ENCODE peak calls at places on chromosomes 5 and 9, in nine cellular contexts. One of them, this sample, is unnamed.
A peak's percentile ranks its signal among the peaks of the same experiment; 100 is the strongest.

GRCh38 chr9:89528540-89528939 is 30.6 kb upstream of the SEMA4D start:
- DNase-seq in PC-3: peak; percentile 51
- DNase-seq in GM12864: no peak
- DNase-seq in Jurkat, Clone E6-1: no peak
- DNase-seq in spleen: no peak
- DNase-seq in lung: no peak
- DNase-seq in epithelial cell of esophagus: peak; percentile 25
- DNase-seq in testis: no peak
- DNase-seq in breast epithelium: no peak
- DNase-seq in this sample: no peak

GRCh38 chr9:33506626-33507370 is 17.3 kb upstream of the ANKRD18B start:
- DNase-seq in breast epithelium: no peak
- DNase-seq in GM12864: no peak
- DNase-seq in PC-3: peak; percentile 72
- DNase-seq in Jurkat, Clone E6-1: no peak
- DNase-seq in lung: peak; percentile 33
- DNase-seq in spleen: no peak
- DNase-seq in testis: peak; percentile 67
- DNase-seq in epithelial cell of esophagus: peak; percentile 87
- DNase-seq in this sample: no peak

GRCh38 chr9:108551030-108551964 is 304.5 kb downstream of the ACTL7B start:
- DNase-seq in Jurkat, Clone E6-1: no peak
- DNase-seq in spleen: no peak
- DNase-seq in testis: no peak
- DNase-seq in epithelial cell of esophagus: peak; percentile 99
- DNase-seq in PC-3: peak; percentile 91
- DNase-seq in breast epithelium: no peak
- DNase-seq in lung: no peak
- DNase-seq in GM12864: no peak
- DNase-seq in this sample: peak; percentile 50

GRCh38 chr9:127567119-127567897 is 44.8 kb upstream of the STXBP1 start:
- DNase-seq in epithelial cell of esophagus: no peak
- DNase-seq in PC-3: peak; percentile 46
- DNase-seq in spleen: no peak
- DNase-seq in GM12864: no peak
- DNase-seq in breast epithelium: peak; percentile 64
- DNase-seq in lung: peak; percentile 76
- DNase-seq in testis: peak; percentile 66
- DNase-seq in Jurkat, Clone E6-1: no peak
- DNase-seq in this sample: no peak

GRCh38 chr9:72480931-72481330 is 40.5 kb upstream of the TMC1 start:
- DNase-seq in lung: no peak
- DNase-seq in PC-3: peak; percentile 51
- DNase-seq in GM12864: no peak
- DNase-seq in spleen: no peak
- DNase-seq in testis: no peak
- DNase-seq in breast epithelium: no peak
- DNase-seq in epithelial cell of esophagus: no peak
- DNase-seq in Jurkat, Clone E6-1: no peak
- DNase-seq in this sample: no peak

GRCh38 chr9:124139001-124139400 is 118.7 kb upstream of the NEK6 start:
- DNase-seq in PC-3: no peak
- DNase-seq in lung: no peak
- DNase-seq in epithelial cell of esophagus: no peak
- DNase-seq in breast epithelium: no peak
- DNase-seq in GM12864: no peak
- DNase-seq in testis: no peak
- DNase-seq in spleen: no peak
- DNase-seq in Jurkat, Clone E6-1: no peak
- DNase-seq in this sample: no peak

GRCh38 chr9:93662952-93663572 is 86.7 kb downstream of the PHF2 start:
- DNase-seq in epithelial cell of esophagus: no peak
- DNase-seq in lung: no peak
- DNase-seq in PC-3: no peak
- DNase-seq in testis: no peak
- DNase-seq in spleen: no peak
- DNase-seq in GM12864: no peak
- DNase-seq in Jurkat, Clone E6-1: no peak
- DNase-seq in breast epithelium: no peak
- DNase-seq in this sample: no peak

GRCh38 chr9:87812375-87813118 is 70.1 kb upstream of the SPATA31E1 start:
- DNase-seq in spleen: no peak
- DNase-seq in GM12864: no peak
- DNase-seq in testis: peak; percentile 29
- DNase-seq in PC-3: peak; percentile 49
- DNase-seq in breast epithelium: no peak
- DNase-seq in epithelial cell of esophagus: peak; percentile 62
- DNase-seq in lung: no peak
- DNase-seq in Jurkat, Clone E6-1: no peak
- DNase-seq in this sample: peak; percentile 56

DNA sequence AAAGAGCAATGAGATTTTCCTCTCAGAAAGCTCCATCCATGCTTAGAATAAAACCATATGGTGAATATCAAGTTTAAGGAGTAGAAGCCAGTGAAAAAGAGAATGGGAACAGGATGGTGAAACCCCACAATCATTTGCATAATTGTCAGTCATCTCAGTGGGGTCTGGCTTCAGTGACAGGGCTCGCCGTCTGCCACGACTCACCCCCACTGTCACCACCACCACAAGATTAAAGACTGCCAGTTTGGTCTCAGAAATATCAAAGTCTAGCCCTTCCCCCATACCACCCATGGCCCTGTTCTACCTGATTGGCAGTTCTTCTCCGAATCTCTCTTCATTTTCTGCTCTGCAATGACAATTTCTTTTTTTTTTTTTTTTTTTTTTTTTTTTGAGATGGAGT is 159.8 kb downstream of the GOLPH3 start:
- DNase-seq in Jurkat, Clone E6-1: no peak
- DNase-seq in spleen: no peak
- DNase-seq in epithelial cell of esophagus: no peak
- DNase-seq in testis: no peak
- DNase-seq in GM12864: no peak
- DNase-seq in PC-3: no peak
- DNase-seq in breast epithelium: no peak
- DNase-seq in lung: no peak
- DNase-seq in this sample: no peak
- H3K4me3 ChIP-seq in Jurkat, Clone E6-1: no peak overlapping the region
- H3K4me3 ChIP-seq in spleen: no peak overlapping the region
- H3K4me3 ChIP-seq in epithelial cell of esophagus: no peak overlapping the region
- H3K4me3 ChIP-seq in testis: no peak overlapping the region
- H3K4me3 ChIP-seq in GM12864: no peak overlapping the region
- H3K4me3 ChIP-seq in PC-3: no peak overlapping the region
- H3K4me3 ChIP-seq in breast epithelium: no peak overlapping the region
- H3K4me3 ChIP-seq in lung: no peak overlapping the region
- H3K4me3 ChIP-seq in this sample: no peak overlapping the region

GRCh38 chr9:137168575-137168906 is 1.3 kb downstream of the LRRC26 start:
- DNase-seq in PC-3: no peak
- DNase-seq in testis: no peak
- DNase-seq in lung: no peak
- DNase-seq in breast epithelium: no peak
- DNase-seq in epithelial cell of esophagus: no peak
- DNase-seq in GM12864: no peak
- DNase-seq in spleen: no peak
- DNase-seq in Jurkat, Clone E6-1: no peak
- DNase-seq in this sample: no peak

GRCh38 chr9:137166242-137167112 is 3.4 kb downstream of the LRRC26 start:
- DNase-seq in GM12864: no peak
- DNase-seq in epithelial cell of esophagus: no peak
- DNase-seq in lung: no peak
- DNase-seq in breast epithelium: no peak
- DNase-seq in Jurkat, Clone E6-1: no peak
- DNase-seq in spleen: no peak
- DNase-seq in PC-3: no peak
- DNase-seq in testis: no peak
- DNase-seq in this sample: no peak

GRCh38 chr9:137168907-137169763 is 716 bp downstream of the LRRC26 start:
- DNase-seq in PC-3: peak; percentile 69
- DNase-seq in epithelial cell of esophagus: peak; percentile 70
- DNase-seq in testis: peak; percentile 58
- DNase-seq in spleen: no peak
- DNase-seq in Jurkat, Clone E6-1: no peak
- DNase-seq in GM12864: no peak
- DNase-seq in breast epithelium: no peak
- DNase-seq in lung: no peak
- DNase-seq in this sample: peak; percentile 66

GRCh38 chr9:137167113-137167751 is 2.6 kb downstream of the LRRC26 start:
- DNase-seq in spleen: no peak
- DNase-seq in Jurkat, Clone E6-1: no peak
- DNase-seq in GM12864: no peak
- DNase-seq in PC-3: no peak
- DNase-seq in epithelial cell of esophagus: no peak
- DNase-seq in lung: no peak
- DNase-seq in testis: no peak
- DNase-seq in breast epithelium: no peak
- DNase-seq in this sample: no peak

DNA sequence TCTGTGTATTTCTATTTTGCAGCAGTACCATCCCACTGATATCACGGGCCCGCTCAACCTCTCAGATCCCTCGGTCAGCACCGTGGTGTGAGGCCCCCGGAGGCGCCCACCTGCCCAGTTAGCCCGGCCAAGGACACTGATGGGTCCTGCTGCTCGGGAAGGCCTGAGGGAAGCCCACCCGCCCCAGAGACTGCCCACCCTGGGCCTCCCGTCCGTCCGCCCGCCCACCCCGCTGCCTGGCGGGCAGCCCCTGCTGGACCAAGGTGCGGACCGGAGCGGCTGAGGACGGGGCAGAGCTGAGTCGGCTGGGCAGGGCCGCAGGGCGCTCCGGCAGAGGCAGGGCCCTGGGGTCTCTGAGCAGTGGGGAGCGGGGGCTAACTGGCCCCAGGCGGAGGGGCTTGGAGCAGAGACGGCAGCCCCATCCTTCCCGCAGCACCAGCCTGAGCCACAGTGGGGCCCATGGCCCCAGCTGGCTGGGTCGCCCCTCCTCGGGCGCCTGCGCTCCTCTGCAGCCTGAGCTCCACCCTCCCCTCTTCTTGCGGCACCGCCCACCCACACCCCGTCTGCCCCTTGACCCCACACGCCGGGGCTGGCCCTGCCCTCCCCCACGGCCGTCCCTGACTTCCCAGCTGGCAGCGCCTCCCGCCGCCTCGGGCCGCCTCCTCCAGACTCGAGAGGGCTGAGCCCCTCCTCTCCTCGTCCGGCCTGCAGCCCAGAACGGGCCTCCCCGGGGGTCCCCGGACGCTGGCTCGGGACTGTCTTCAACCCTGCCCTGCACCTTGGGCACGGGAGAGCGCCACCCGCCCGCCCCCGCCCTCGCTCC is 1.9 kb downstream of the LRRC26 start:
- DNase-seq in spleen: no peak
- DNase-seq in PC-3: no peak
- DNase-seq in testis: no peak
- DNase-seq in GM12864: no peak
- DNase-seq in epithelial cell of esophagus: no peak
- DNase-seq in Jurkat, Clone E6-1: no peak
- DNase-seq in lung: no peak
- DNase-seq in breast epithelium: no peak
- DNase-seq in this sample: no peak
- H3K4me3 ChIP-seq in spleen: no peak overlapping the region
- H3K4me3 ChIP-seq in PC-3: peak overlapping the region; percentile 48
- H3K4me3 ChIP-seq in testis: peak overlapping the region; percentile 26
- H3K4me3 ChIP-seq in GM12864: peak overlapping the region; percentile 8
- H3K4me3 ChIP-seq in epithelial cell of esophagus: no peak overlapping the region
- H3K4me3 ChIP-seq in Jurkat, Clone E6-1: no peak overlapping the region
- H3K4me3 ChIP-seq in lung: no peak overlapping the region
- H3K4me3 ChIP-seq in breast epithelium: peak overlapping the region; percentile 52
- H3K4me3 ChIP-seq in this sample: no peak overlapping the region

DNA sequence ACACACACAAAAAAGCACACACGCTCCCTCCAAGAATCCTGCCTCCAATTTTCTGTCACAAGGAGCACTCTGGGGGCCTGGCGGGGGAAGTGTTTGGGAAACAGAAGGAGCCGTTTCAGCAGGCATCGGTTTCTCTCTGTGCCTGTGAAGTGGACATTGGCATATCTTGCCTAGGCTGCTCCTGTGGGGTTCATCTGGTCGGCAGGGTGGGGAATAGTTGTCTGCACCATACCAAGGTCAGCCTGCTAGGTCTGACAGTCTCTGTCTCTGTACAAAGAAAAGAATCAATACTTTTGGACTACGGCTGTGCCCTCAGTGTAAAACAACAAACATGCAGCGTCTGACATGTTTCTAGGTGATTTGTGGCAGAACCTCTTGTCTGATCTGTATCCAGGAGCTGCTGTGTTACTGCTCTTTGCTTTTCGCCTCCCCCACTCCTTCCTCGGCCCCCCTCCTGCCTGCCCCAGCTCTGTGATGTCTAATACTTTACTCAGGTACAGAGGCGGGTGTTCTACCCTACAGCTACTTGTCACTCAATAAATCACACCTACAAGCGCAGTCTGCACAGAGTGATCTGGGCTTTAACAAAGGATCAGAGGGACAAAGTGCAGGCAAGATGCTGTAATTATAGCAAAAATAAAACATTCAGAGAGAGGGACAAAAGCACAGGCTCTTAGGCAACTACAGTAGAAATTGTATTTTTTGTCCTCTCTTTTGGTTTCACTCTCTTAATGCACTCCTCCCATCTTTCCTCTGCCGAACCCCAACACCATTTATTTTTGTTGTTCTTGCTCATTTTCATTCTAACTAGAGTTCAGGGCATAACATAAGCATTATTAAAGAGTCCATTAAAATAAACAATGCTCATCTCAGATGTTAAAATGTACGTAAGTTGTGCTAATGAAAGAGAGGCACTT is 216.7 kb downstream of the BNC2 start:
- DNase-seq in lung: no peak
- DNase-seq in epithelial cell of esophagus: no peak
- DNase-seq in testis: no peak
- DNase-seq in GM12864: no peak
- DNase-seq in PC-3: no peak
- DNase-seq in Jurkat, Clone E6-1: no peak
- DNase-seq in spleen: no peak
- DNase-seq in breast epithelium: no peak
- DNase-seq in this sample: no peak
- H3K4me3 ChIP-seq in lung: no peak overlapping the region
- H3K4me3 ChIP-seq in epithelial cell of esophagus: no peak overlapping the region
- H3K4me3 ChIP-seq in testis: no peak overlapping the region
- H3K4me3 ChIP-seq in GM12864: no peak overlapping the region
- H3K4me3 ChIP-seq in PC-3: no peak overlapping the region
- H3K4me3 ChIP-seq in Jurkat, Clone E6-1: no peak overlapping the region
- H3K4me3 ChIP-seq in spleen: no peak overlapping the region
- H3K4me3 ChIP-seq in breast epithelium: no peak overlapping the region
- H3K4me3 ChIP-seq in this sample: no peak overlapping the region

DNA sequence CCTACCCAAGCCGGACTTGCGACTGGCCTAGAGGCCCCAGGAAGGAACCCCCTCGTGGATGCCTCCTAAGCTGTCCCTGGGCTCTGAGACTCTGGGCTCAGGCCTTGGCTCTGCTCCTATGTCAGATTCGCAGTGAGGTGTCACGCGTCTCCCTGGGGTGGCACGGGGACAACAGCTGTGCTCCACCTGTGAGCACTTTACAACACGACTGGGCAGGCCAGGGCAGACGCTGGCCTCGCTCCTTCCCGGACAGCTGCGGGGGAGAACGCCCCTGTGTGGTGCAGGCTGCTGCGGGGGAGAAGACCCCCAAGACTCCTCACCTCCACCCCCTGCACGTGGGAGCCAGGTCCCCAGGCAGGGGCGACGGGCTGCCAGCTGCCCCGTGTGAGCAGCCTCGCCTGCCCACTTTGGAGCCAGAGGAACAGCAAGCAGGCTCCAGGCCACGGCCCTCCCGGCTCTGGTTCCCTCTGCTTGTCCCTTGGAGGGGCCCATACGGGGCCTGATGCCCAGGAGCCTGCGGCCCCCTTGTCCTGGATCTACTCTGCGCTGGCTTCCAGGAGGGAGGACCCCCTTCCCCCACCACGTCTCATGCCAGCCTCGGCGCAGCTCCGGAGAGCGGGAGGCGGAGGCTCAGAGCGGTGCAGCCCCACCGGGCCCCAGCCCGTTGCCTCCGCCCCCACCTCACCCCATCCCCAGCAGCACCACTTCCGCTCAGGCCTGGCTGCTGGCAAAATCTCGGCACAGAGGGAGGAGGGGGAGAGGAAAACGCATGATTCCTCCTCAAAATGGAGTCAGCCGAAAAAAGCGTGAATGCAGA is 36.0 kb downstream of the SARDH start:
- DNase-seq in PC-3: no peak
- DNase-seq in lung: no peak
- DNase-seq in GM12864: no peak
- DNase-seq in spleen: peak; percentile 86
- DNase-seq in Jurkat, Clone E6-1: peak; percentile 90
- DNase-seq in breast epithelium: no peak
- DNase-seq in testis: no peak
- DNase-seq in epithelial cell of esophagus: no peak
- DNase-seq in this sample: no peak
- H3K4me3 ChIP-seq in PC-3: no peak overlapping the region
- H3K4me3 ChIP-seq in lung: no peak overlapping the region
- H3K4me3 ChIP-seq in GM12864: no peak overlapping the region
- H3K4me3 ChIP-seq in spleen: no peak overlapping the region
- H3K4me3 ChIP-seq in Jurkat, Clone E6-1: peak overlapping the region; percentile 66
- H3K4me3 ChIP-seq in breast epithelium: peak overlapping the region; percentile 28
- H3K4me3 ChIP-seq in testis: no peak overlapping the region
- H3K4me3 ChIP-seq in epithelial cell of esophagus: no peak overlapping the region
- H3K4me3 ChIP-seq in this sample: no peak overlapping the region